ENCODE peak calls at places on chromosomes 6 and 20, in eight cellular contexts. X is HepG2, B is K562, H is GM23338, J is HCT116, E is upper lobe of left lung, W is Panc1, D is GM12878. T is an unnamed sample.

GRCh38 chr6:33987531-33988021 is 158.3 kb downstream of the GRM4 start:
- ATAC-seq in X (peak), B (peak), H (no peak), J (peak), E (no peak), W (peak), D (no peak), T (no peak)

GRCh38 chr20:32481311-32482103 is 103.6 kb downstream of the NOL4L start:
- ATAC-seq in X (no peak), B (no peak), H (no peak), J (no peak), E (no peak), W (no peak), D (no peak), T (peak)

GRCh38 chr20:50886184-50886790 is 45.0 kb downstream of the ADNP start:
- ATAC-seq in X (peak), B (peak), H (peak), J (peak), E (no peak), W (peak), D (no peak), T (no peak)

GRCh38 chr20:63772781-63773520 is 33.4 kb downstream of the SLC2A4RG start:
- ATAC-seq in X (no peak), B (peak), H (no peak), J (no peak), E (no peak), W (peak), D (no peak), T (peak)

GRCh38 chr6:131063764-131064272 is 773 bp upstream of the EPB41L2 start:
- ATAC-seq in X (no peak), B (no peak), H (no peak), J (no peak), E (no peak), W (no peak), D (peak), T (no peak)

GRCh38 chr6:20644667-20645370 is 110.6 kb downstream of the CDKAL1 start:
- ATAC-seq in X (peak), B (peak), H (no peak), J (no peak), E (no peak), W (no peak), D (no peak), T (no peak)

GRCh38 chr6:166988674-166989201 is 10.5 kb upstream of the CEP43 start:
- ATAC-seq in X (peak), B (no peak), H (peak), J (no peak), E (no peak), W (no peak), D (no peak), T (no peak)

GRCh38 chr6:117346142-117346930 is 79.4 kb downstream of the ROS1 start:
- ATAC-seq in X (no peak), B (peak), H (no peak), J (peak), E (peak), W (no peak), D (peak), T (no peak)

GRCh38 chr6:122008105-122009100 is 391.0 kb upstream of the HSF2 start:
- ATAC-seq in X (no peak), B (no peak), H (peak), J (no peak), E (peak), W (no peak), D (no peak), T (no peak)

GRCh38 chr20:48668451-48668946 is 159.3 kb downstream of the PREX1 start:
- ATAC-seq in X (peak), B (peak), H (peak), J (no peak), E (peak), W (peak), D (no peak), T (peak)

GRCh38 chr6:142378138-142378875 is 76.5 kb downstream of the ADGRG6 start:
- ATAC-seq in X (peak), B (no peak), H (peak), J (peak), E (peak), W (no peak), D (no peak), T (no peak)

GRCh38 chr6:170048615-170049256 is 242.1 kb downstream of the DLL1 start:
- ATAC-seq in X (no peak), B (no peak), H (no peak), J (no peak), E (peak), W (no peak), D (no peak), T (peak)

GRCh38 chr6:134797400-134798113 is 152.3 kb downstream of the ALDH8A1 start:
- ATAC-seq in X (no peak), B (no peak), H (no peak), J (no peak), E (no peak), W (no peak), D (no peak), T (peak)

GRCh38 chr6:117270121-117270959 is 5.0 kb downstream of the VGLL2 start:
- ATAC-seq in X (no peak), B (no peak), H (peak), J (no peak), E (peak), W (peak), D (no peak), T (peak)

GRCh38 chr6:44133003-44133931 is 5.9 kb downstream of the TMEM63B start:
- ATAC-seq in X (peak), B (peak), H (peak), J (peak), E (peak), W (peak), D (peak), T (peak)

GRCh38 chr6:137870744-137871247 is 3.7 kb downstream of the TNFAIP3 start:
- ATAC-seq in X (peak), B (peak), H (no peak), J (no peak), E (no peak), W (no peak), D (peak), T (no peak)

GRCh38 chr20:46557231-46557956 is 6.9 kb upstream of the OCSTAMP start:
- ATAC-seq in X (no peak), B (no peak), H (no peak), J (no peak), E (no peak), W (no peak), D (no peak), T (no peak)

GRCh38 chr6:2743280-2744205 is 7.2 kb downstream of the MYLK4 start:
- ATAC-seq in X (no peak), B (peak), H (no peak), J (no peak), E (no peak), W (no peak), D (no peak), T (no peak)

GRCh38 chr20:29741894-29742698 is 1515.4 kb upstream of the DEFB115 start:
- ATAC-seq in X (peak), B (no peak), H (no peak), J (no peak), E (peak), W (no peak), D (no peak), T (no peak)

GRCh38 chr6:129188795-129189194 is 305.9 kb downstream of the LAMA2 start:
- ATAC-seq in X (no peak), B (no peak), H (no peak), J (no peak), E (no peak), W (no peak), D (no peak), T (no peak)

GRCh38 chr6:128487055-128487454 is 33.3 kb downstream of the PTPRK start:
- ATAC-seq in X (peak), B (no peak), H (peak), J (peak), E (no peak), W (peak), D (no peak), T (no peak)

GRCh38 chr6:132084811-132085509 is 133.8 kb upstream of the CCN2 start:
- ATAC-seq in X (peak), B (no peak), H (no peak), J (no peak), E (peak), W (peak), D (peak), T (peak)

GRCh38 chr6:158067436-158068015 is 85.9 kb downstream of the SYNJ2 start:
- ATAC-seq in X (no peak), B (no peak), H (no peak), J (no peak), E (no peak), W (no peak), D (no peak), T (no peak)

GRCh38 chr6:118785601-118786000 is 108.4 kb upstream of the ASF1A start:
- ATAC-seq in X (peak), B (peak), H (no peak), J (no peak), E (no peak), W (no peak), D (no peak), T (no peak)

GRCh38 chr20:36498386-36499179 is 42.7 kb upstream of the MYL9 start:
- ATAC-seq in X (no peak), B (no peak), H (no peak), J (no peak), E (no peak), W (no peak), D (no peak), T (no peak)

GRCh38 chr20:23235173-23236027 is 115.2 kb upstream of the NXT1 start:
- ATAC-seq in X (peak), B (peak), H (peak), J (peak), E (peak), W (peak), D (peak), T (no peak)
- TF ChIP-seq POLR2AphosphoS5 in X (no peak), B (no peak), H (no peak), J (no peak), E (peak), W (no peak), D (no peak), T (peak)

GRCh38 chr6:22880686-22881433 is 311.5 kb downstream of the HDGFL1 start:
- ATAC-seq in X (no peak), B (no peak), H (no peak), J (peak), E (peak), W (peak), D (no peak), T (peak)
- TF ChIP-seq POLR2AphosphoS5 in X (no peak), B (no peak), H (no peak), J (no peak), E (no peak), W (no peak), D (no peak), T (peak)

DNA sequence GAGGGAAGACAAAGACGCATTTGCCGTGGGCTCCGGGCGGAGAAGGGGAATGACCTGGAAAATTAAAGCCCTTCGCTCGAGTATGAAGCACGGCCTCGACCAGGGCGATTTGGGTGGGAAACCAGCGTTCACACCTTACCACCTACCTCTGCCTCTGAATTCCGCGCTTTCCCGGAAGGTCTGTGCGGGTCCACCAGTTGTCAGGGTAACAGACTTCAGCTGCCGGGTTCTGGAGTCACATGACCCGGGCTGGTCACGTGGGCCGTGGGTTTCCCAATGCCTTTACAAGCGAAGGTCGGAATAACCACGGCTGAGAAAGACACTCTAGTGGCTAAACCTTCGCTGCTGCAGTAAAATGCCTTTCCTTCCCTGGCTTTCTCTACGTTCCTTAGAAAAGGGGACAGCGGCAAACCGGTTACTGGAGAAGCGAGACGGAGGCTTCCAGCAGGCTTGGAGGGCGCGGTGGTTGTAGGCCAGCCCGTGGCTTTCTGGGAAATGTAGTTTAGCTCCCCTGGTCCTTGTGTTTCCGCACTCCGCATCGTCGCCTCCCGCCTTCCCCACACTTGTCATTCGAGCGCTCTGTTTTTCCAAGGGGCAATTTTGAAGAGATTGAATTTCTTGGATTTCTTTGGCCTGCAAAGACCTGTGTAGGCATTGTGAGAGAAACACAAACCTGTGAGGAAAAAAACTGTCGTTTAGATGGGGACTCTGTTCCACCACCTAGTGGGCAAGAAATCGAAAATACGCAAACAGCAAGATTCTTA is at the start of gene CEP162:
- ATAC-seq in X (peak), B (peak), H (peak), J (peak), E (peak), W (peak), D (peak), T (peak)
- TF ChIP-seq POLR2AphosphoS5 in X (peak), B (peak), H (peak), J (no peak), E (peak), W (no peak), D (no peak), T (no peak)

DNA sequence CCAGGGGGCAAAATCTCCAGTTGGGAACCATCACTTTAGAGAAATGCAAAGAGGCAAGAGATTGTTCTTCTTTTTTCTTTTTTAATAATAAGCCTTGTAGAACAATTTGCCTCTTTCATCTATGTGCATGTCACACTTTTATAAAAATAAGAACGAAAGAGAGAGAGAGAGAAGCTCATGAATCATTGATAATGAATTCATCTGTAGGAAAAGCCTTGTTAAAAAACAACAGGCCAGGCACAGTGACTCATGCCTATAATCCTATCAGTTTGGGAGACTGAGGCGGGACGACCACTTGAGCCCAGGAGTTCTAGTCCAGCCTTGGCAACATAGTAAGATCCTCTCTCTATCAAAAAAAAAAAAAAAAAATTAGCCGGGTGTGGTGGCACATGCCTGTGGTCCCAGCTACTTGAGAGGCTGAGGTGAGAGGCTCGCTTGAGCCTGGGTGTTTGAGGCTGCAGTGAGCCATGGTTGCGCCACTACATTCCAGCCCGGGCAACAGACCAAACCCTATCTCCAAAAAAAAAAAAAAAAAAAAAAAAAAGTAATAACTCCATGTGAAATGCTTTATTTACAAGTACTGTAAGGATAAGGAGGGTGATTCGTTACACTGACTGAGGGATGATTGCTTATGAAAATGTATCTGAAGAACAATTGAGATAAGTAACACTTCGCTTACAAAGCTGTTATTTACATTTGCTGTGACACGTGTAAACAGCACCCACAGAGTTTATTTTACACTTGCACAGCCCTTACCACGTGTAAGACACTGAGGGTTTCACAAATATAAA is 6.0 kb downstream of the CCN5 start:
- ATAC-seq in X (no peak), B (no peak), H (no peak), J (peak), E (peak), W (peak), D (no peak), T (peak)
- TF ChIP-seq POLR2AphosphoS5 in X (no peak), B (no peak), H (no peak), J (no peak), E (peak), W (no peak), D (no peak), T (peak)

GRCh38 chr6:17478946-17479345 is 85.6 kb downstream of the CAP2 start:
- ATAC-seq in X (no peak), B (no peak), H (no peak), J (no peak), E (no peak), W (no peak), D (no peak), T (no peak)

GRCh38 chr6:17475845-17476244 is 82.5 kb downstream of the CAP2 start:
- ATAC-seq in X (no peak), B (no peak), H (no peak), J (no peak), E (no peak), W (no peak), D (no peak), T (no peak)

GRCh38 chr6:17477356-17477755 is 84.0 kb downstream of the CAP2 start:
- ATAC-seq in X (no peak), B (no peak), H (no peak), J (no peak), E (no peak), W (no peak), D (no peak), T (no peak)

GRCh38 chr6:17476506-17476905 is 83.1 kb downstream of the CAP2 start:
- ATAC-seq in X (no peak), B (no peak), H (no peak), J (no peak), E (no peak), W (no peak), D (no peak), T (no peak)

GRCh38 chr6:17478223-17478907 is 85.0 kb downstream of the CAP2 start:
- ATAC-seq in X (no peak), B (no peak), H (no peak), J (no peak), E (no peak), W (no peak), D (no peak), T (no peak)
- TF ChIP-seq POLR2AphosphoS5 in X (no peak), B (no peak), H (no peak), J (no peak), E (peak), W (no peak), D (no peak), T (peak)

DNA sequence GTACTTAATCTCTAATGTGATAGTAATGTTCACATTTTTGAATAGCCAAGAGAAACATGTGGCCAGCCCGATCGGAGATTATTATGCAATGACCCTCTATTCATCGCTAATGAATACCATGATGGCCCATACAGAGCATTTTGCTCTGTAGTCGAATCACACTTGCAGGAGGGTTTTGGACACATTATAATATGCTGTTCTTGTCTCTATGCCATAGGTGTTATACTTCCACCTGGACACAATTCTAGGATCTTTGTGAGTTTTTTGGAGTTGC is 60.1 kb downstream of the MTHFD1L start:
- ATAC-seq in X (no peak), B (no peak), H (no peak), J (no peak), E (peak), W (no peak), D (no peak), T (no peak)
- TF ChIP-seq POLR2AphosphoS5 in X (no peak), B (no peak), H (no peak), J (no peak), E (no peak), W (no peak), D (no peak), T (no peak)

GRCh38 chr20:58907481-58908137 is 55.1 kb downstream of the GNAS start:
- ATAC-seq in X (no peak), B (peak), H (no peak), J (peak), E (peak), W (no peak), D (peak), T (peak)
- TF ChIP-seq POLR2AphosphoS5 in X (no peak), B (no peak), H (no peak), J (no peak), E (peak), W (no peak), D (peak), T (peak)